ENCODE peak calls at places on chromosome 12, in four cellular contexts. One of them, this sample, is unnamed.
A peak's percentile ranks its signal among the peaks of the same experiment; 100 is the strongest.

GRCh38 chr12:60123443-60124000 is 527.7 kb downstream of the SLC16A7 start:
- DNase-seq in natural killer cell: no peak
- DNase-seq in fibroblast of the aortic adventitia: peak; percentile 34
- DNase-seq in hepatocyte: no peak
- DNase-seq in this sample: no peak

GRCh38 chr12:54352891-54353874 is 11.1 kb downstream of the GPR84 start:
- DNase-seq in natural killer cell: no peak
- DNase-seq in fibroblast of the aortic adventitia: peak; percentile 52
- DNase-seq in hepatocyte: peak; percentile 70
- DNase-seq in this sample: no peak

GRCh38 chr12:108491256-108491655 is 23.8 kb upstream of the FICD start:
- DNase-seq in natural killer cell: no peak
- DNase-seq in fibroblast of the aortic adventitia: no peak
- DNase-seq in hepatocyte: no peak
- DNase-seq in this sample: no peak

GRCh38 chr12:113413488-113413939 is 8.7 kb upstream of the SDSL start:
- DNase-seq in natural killer cell: no peak
- DNase-seq in fibroblast of the aortic adventitia: peak; percentile 21
- DNase-seq in hepatocyte: peak; percentile 32
- DNase-seq in this sample: no peak

GRCh38 chr12:49365542-49365941 is 1.7 kb upstream of the SPATS2 start:
- DNase-seq in natural killer cell: no peak
- DNase-seq in fibroblast of the aortic adventitia: peak; percentile 72
- DNase-seq in hepatocyte: no peak
- DNase-seq in this sample: no peak

GRCh38 chr12:94175763-94176660 is 27.6 kb downstream of the PLXNC1 start:
- DNase-seq in natural killer cell: no peak
- DNase-seq in fibroblast of the aortic adventitia: peak; percentile 10
- DNase-seq in hepatocyte: no peak
- DNase-seq in this sample: no peak

GRCh38 chr12:124625867-124626675 is 58.7 kb upstream of the NCOR2 start:
- DNase-seq in natural killer cell: peak; percentile 18
- DNase-seq in fibroblast of the aortic adventitia: peak; percentile 89
- DNase-seq in hepatocyte: peak; percentile 78
- DNase-seq in this sample: no peak

GRCh38 chr12:93707836-93708235 is 30.7 kb downstream of the CRADD start:
- DNase-seq in natural killer cell: no peak
- DNase-seq in fibroblast of the aortic adventitia: no peak
- DNase-seq in hepatocyte: no peak
- DNase-seq in this sample: no peak

GRCh38 chr12:78096909-78097597 is 266.4 kb downstream of the NAV3 start:
- DNase-seq in natural killer cell: no peak
- DNase-seq in fibroblast of the aortic adventitia: peak; percentile 75
- DNase-seq in hepatocyte: peak; percentile 42
- DNase-seq in this sample: no peak

GRCh38 chr12:108214486-108214885 is 85.4 kb downstream of the WSCD2 start:
- DNase-seq in natural killer cell: peak; percentile 30
- DNase-seq in fibroblast of the aortic adventitia: peak; percentile 25
- DNase-seq in hepatocyte: peak; percentile 66
- DNase-seq in this sample: peak; percentile 72

GRCh38 chr12:101566318-101566717 is 28.5 kb upstream of the MYBPC1 start:
- DNase-seq in natural killer cell: no peak
- DNase-seq in fibroblast of the aortic adventitia: no peak
- DNase-seq in hepatocyte: no peak
- DNase-seq in this sample: no peak

GRCh38 chr12:131525795-131526508 is 184.9 kb upstream of the SFSWAP start:
- DNase-seq in natural killer cell: no peak
- DNase-seq in fibroblast of the aortic adventitia: no peak
- DNase-seq in hepatocyte: no peak
- DNase-seq in this sample: no peak

GRCh38 chr12:7136676-7137075 is 6.5 kb downstream of the CLSTN3 start:
- DNase-seq in natural killer cell: no peak
- DNase-seq in fibroblast of the aortic adventitia: no peak
- DNase-seq in hepatocyte: no peak
- DNase-seq in this sample: no peak

GRCh38 chr12:32679091-32679909 is at the start of gene DNM1L:
- DNase-seq in natural killer cell: peak; percentile 89
- DNase-seq in fibroblast of the aortic adventitia: peak; percentile 92
- DNase-seq in hepatocyte: peak; percentile 97
- DNase-seq in this sample: peak; percentile 98

GRCh38 chr12:63045020-63045860 is 105.8 kb downstream of the AVPR1A start:
- DNase-seq in natural killer cell: no peak
- DNase-seq in fibroblast of the aortic adventitia: peak; percentile 89
- DNase-seq in hepatocyte: peak; percentile 13
- DNase-seq in this sample: no peak

GRCh38 chr12:120760349-120761245 is 35.0 kb downstream of the ACADS start:
- DNase-seq in natural killer cell: no peak
- DNase-seq in fibroblast of the aortic adventitia: no peak
- DNase-seq in hepatocyte: no peak
- DNase-seq in this sample: no peak

GRCh38 chr12:32240833-32241232 is 134.2 kb downstream of the BICD1 start:
- DNase-seq in natural killer cell: no peak
- DNase-seq in fibroblast of the aortic adventitia: no peak
- DNase-seq in hepatocyte: no peak
- DNase-seq in this sample: no peak

GRCh38 chr12:132453361-132454133 is 36.4 kb upstream of the FBRSL1 start:
- DNase-seq in natural killer cell: no peak
- DNase-seq in fibroblast of the aortic adventitia: no peak
- DNase-seq in hepatocyte: no peak
- DNase-seq in this sample: no peak

GRCh38 chr12:55705802-55706402 is 1.8 kb downstream of the ITGA7 start:
- DNase-seq in natural killer cell: no peak
- DNase-seq in fibroblast of the aortic adventitia: no peak
- DNase-seq in hepatocyte: no peak
- DNase-seq in this sample: no peak

GRCh38 chr12:15830538-15830937 is 41.4 kb upstream of the EPS8 start:
- DNase-seq in natural killer cell: no peak
- DNase-seq in fibroblast of the aortic adventitia: peak; percentile 58
- DNase-seq in hepatocyte: no peak
- DNase-seq in this sample: no peak

GRCh38 chr12:91222746-91223145 is 40.1 kb upstream of the DCN start:
- DNase-seq in natural killer cell: no peak
- DNase-seq in fibroblast of the aortic adventitia: peak; percentile 77
- DNase-seq in hepatocyte: no peak
- DNase-seq in this sample: no peak

GRCh38 chr12:118830251-118830650 is 151.1 kb upstream of the SRRM4 start:
- DNase-seq in natural killer cell: no peak
- DNase-seq in fibroblast of the aortic adventitia: no peak
- DNase-seq in hepatocyte: no peak
- DNase-seq in this sample: no peak

GRCh38 chr12:129607293-129607692 is 296.5 kb downstream of the TMEM132D start:
- DNase-seq in natural killer cell: no peak
- DNase-seq in fibroblast of the aortic adventitia: no peak
- DNase-seq in hepatocyte: peak; percentile 25
- DNase-seq in this sample: no peak

GRCh38 chr12:63294327-63294632 is 143.3 kb upstream of the AVPR1A start:
- DNase-seq in natural killer cell: no peak
- DNase-seq in fibroblast of the aortic adventitia: peak; percentile 39
- DNase-seq in hepatocyte: peak; percentile 71
- DNase-seq in this sample: no peak

GRCh38 chr12:5912437-5913334 is 32.4 kb downstream of the ANO2 start:
- DNase-seq in natural killer cell: no peak
- DNase-seq in fibroblast of the aortic adventitia: no peak
- DNase-seq in hepatocyte: no peak
- DNase-seq in this sample: no peak

GRCh38 chr12:5201554-5202243 is 158.0 kb downstream of the KCNA5 start:
- DNase-seq in natural killer cell: no peak
- DNase-seq in fibroblast of the aortic adventitia: no peak
- DNase-seq in hepatocyte: peak; percentile 44
- DNase-seq in this sample: no peak

GRCh38 chr12:111311011-111311410 is 57.9 kb downstream of the PHETA1 start:
- DNase-seq in natural killer cell: no peak
- DNase-seq in fibroblast of the aortic adventitia: no peak
- DNase-seq in hepatocyte: no peak
- DNase-seq in this sample: no peak

GRCh38 chr12:2958432-2959193 is 584 bp upstream of the TEAD4 start:
- DNase-seq in natural killer cell: no peak
- DNase-seq in fibroblast of the aortic adventitia: peak; percentile 60
- DNase-seq in hepatocyte: peak; percentile 73
- DNase-seq in this sample: no peak

GRCh38 chr12:113136128-113136989 is 798 bp upstream of the RASAL1 start:
- DNase-seq in natural killer cell: no peak
- DNase-seq in fibroblast of the aortic adventitia: no peak
- DNase-seq in hepatocyte: no peak
- DNase-seq in this sample: no peak

GRCh38 chr12:56078931-56079728 is 835 bp upstream of the ERBB3 start:
- DNase-seq in natural killer cell: peak; percentile 38
- DNase-seq in fibroblast of the aortic adventitia: peak; percentile 80
- DNase-seq in hepatocyte: peak; percentile 93
- DNase-seq in this sample: peak; percentile 91

GRCh38 chr12:49456280-49456679 is 82.5 kb upstream of the KCNH3 start:
- DNase-seq in natural killer cell: no peak
- DNase-seq in fibroblast of the aortic adventitia: no peak
- DNase-seq in hepatocyte: no peak
- DNase-seq in this sample: no peak

DNA sequence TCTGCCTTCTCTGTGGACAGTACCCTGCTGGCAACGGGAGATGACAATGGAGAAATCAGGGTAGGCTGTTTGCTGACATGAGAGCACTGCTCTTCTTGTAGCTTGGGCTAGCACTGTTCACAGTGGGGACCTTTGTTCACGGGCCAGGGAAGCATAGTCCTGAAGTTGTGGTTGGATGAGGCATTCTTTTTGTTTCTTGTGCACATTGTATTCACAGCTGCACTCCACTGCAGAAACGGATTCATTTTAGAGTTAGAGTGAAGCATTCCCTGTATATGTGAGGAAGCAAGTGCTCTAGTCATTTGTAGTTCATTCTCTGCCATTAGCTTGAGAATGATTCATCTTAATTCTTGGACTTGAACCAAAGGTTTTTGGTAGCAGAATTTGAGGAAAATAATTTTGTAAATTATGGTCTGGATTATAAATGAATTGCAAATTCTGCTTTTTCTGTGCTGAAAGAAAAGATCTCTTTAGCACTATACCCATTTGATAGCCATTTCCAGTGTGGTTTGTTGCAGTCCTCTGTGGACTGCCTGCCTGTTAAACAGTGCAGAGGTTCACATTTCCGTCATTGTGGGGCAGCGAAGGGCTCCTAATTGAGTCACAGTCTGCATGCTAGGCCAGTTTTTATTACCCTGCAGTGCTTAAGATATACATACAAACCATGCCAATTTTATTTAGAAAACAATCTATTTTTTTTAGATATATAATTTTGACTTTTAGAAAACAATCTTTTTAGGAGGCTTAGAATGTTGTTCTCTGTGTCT is 80.6 kb downstream of the APAF1 start:
- DNase-seq in natural killer cell: no peak
- DNase-seq in fibroblast of the aortic adventitia: peak; percentile 68
- DNase-seq in hepatocyte: peak; percentile 73
- DNase-seq in this sample: no peak
- TF ChIP-seq CTCF in natural killer cell: no peak
- TF ChIP-seq CTCF in fibroblast of the aortic adventitia: peak; percentile 67
- TF ChIP-seq CTCF in hepatocyte: peak; percentile 65
- TF ChIP-seq CTCF in this sample: peak; percentile 58

GRCh38 chr12:122116707-122117535 is 38.4 kb downstream of the MLXIP start:
- DNase-seq in natural killer cell: no peak
- DNase-seq in fibroblast of the aortic adventitia: no peak
- DNase-seq in hepatocyte: no peak
- DNase-seq in this sample: no peak

GRCh38 chr12:122106891-122107660 is 28.5 kb downstream of the MLXIP start:
- DNase-seq in natural killer cell: no peak
- DNase-seq in fibroblast of the aortic adventitia: peak; percentile 59
- DNase-seq in hepatocyte: no peak
- DNase-seq in this sample: no peak

DNA sequence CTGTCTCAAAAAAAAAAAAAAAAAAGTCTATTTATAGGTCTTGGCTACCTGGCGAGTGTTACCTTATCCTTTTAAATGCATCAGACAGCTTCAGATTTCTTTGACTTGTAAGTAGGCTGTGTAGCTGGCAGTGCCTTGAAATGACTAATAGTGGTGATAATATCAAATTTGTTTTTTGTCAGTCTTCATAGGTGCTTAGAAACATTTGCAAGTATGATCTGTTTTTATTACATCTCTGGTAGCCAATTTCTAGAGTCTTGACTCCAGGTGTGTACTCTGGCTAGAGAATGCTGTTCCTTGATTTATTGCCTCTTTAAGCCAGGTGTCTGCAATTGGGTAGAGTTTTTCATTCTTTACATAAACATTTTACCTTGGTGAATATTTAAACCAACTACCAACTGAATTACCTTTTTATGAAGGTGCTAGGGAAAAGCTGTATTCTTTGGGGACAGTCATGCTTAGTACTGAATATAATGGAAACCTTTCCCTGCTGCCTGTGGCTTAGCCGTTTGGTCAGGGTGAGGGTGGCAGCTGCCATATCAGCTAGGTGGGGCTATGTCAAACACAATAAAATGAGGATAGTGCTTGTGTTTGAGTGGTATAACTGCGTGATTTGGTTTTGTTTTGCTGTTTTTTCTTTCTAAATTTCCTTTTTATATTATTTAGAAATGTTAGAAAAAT is 32.7 kb downstream of the MLXIP start:
- DNase-seq in natural killer cell: no peak
- DNase-seq in fibroblast of the aortic adventitia: no peak
- DNase-seq in hepatocyte: no peak
- DNase-seq in this sample: no peak
- TF ChIP-seq CTCF in natural killer cell: no peak
- TF ChIP-seq CTCF in fibroblast of the aortic adventitia: no peak
- TF ChIP-seq CTCF in hepatocyte: no peak
- TF ChIP-seq CTCF in this sample: no peak

GRCh38 chr12:8771072-8771471 is 51.3 kb upstream of the A2ML1 start:
- DNase-seq in natural killer cell: no peak
- DNase-seq in fibroblast of the aortic adventitia: no peak
- DNase-seq in hepatocyte: no peak
- DNase-seq in this sample: no peak
- TF ChIP-seq CTCF in natural killer cell: no peak
- TF ChIP-seq CTCF in fibroblast of the aortic adventitia: peak; percentile 20
- TF ChIP-seq CTCF in hepatocyte: no peak
- TF ChIP-seq CTCF in this sample: peak; percentile 38

GRCh38 chr12:116534341-116535121 is 24.6 kb upstream of the MAP1LC3B2 start:
- DNase-seq in natural killer cell: no peak
- DNase-seq in fibroblast of the aortic adventitia: peak; percentile 48
- DNase-seq in hepatocyte: peak; percentile 44
- DNase-seq in this sample: no peak

GRCh38 chr12:116533343-116534248 is 25.6 kb upstream of the MAP1LC3B2 start:
- DNase-seq in natural killer cell: peak; percentile 60
- DNase-seq in fibroblast of the aortic adventitia: peak; percentile 84
- DNase-seq in hepatocyte: peak; percentile 90
- DNase-seq in this sample: peak; percentile 70

GRCh38 chr12:116532986-116533342 is 26.2 kb upstream of the MAP1LC3B2 start:
- DNase-seq in natural killer cell: no peak
- DNase-seq in fibroblast of the aortic adventitia: no peak
- DNase-seq in hepatocyte: no peak
- DNase-seq in this sample: no peak

GRCh38 chr12:116529686-116530085 is 29.5 kb upstream of the MAP1LC3B2 start:
- DNase-seq in natural killer cell: no peak
- DNase-seq in fibroblast of the aortic adventitia: no peak
- DNase-seq in hepatocyte: no peak
- DNase-seq in this sample: no peak

DNA sequence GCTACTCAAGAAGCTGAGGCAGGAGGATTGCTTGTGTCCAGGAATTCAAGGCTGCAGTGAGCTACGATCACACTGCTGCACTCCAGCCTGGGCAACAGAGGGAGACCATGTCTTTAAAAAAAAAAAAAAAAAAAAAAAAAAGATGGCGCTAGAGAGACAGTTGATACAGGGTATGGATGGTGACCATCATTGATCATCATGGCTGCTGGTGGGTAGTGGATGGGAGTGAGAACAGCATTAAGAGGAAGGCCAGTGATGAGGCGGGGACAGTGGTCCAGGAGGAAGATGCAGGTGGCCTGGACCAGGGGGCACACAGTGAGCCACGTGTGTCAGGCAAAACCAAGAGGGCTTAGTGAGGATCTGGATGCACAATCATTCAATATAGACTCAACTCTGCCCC is 26.8 kb upstream of the MAP1LC3B2 start:
- DNase-seq in natural killer cell: no peak
- DNase-seq in fibroblast of the aortic adventitia: no peak
- DNase-seq in hepatocyte: no peak
- DNase-seq in this sample: no peak
- TF ChIP-seq CTCF in natural killer cell: no peak
- TF ChIP-seq CTCF in fibroblast of the aortic adventitia: no peak
- TF ChIP-seq CTCF in hepatocyte: no peak
- TF ChIP-seq CTCF in this sample: no peak